ENCODE peak calls at places on chromosomes 7 and 10, in nine cellular contexts. R, N, T, W, S, Y, V, A and G are unnamed samples.

GRCh38 chr10:20877986-20878979 is 18.8 kb downstream of the NEBL start:
- DNase-seq in R (no peak), N (no peak), T (peak), W (no peak), S (no peak), Y (peak), V (no peak), A (no peak), G (no peak)

GRCh38 chr7:7498881-7499280 is 36.8 kb downstream of the COL28A1 start:
- DNase-seq in R (no peak), N (no peak), T (no peak), W (no peak), S (no peak), Y (no peak), V (no peak), A (no peak), G (no peak)

GRCh38 chr10:29681700-29682444 is 47.1 kb upstream of the SVIL start:
- DNase-seq in R (no peak), N (no peak), T (no peak), W (no peak), S (no peak), Y (no peak), V (no peak), A (no peak), G (no peak)

GRCh38 chr7:44149571-44150465 is 8.7 kb upstream of the MYL7 start:
- DNase-seq in R (no peak), N (no peak), T (no peak), W (no peak), S (no peak), Y (peak), V (peak), A (peak), G (no peak)

GRCh38 chr10:97463363-97464132 is 17.6 kb downstream of the ZDHHC16 start:
- DNase-seq in R (peak), N (peak), T (peak), W (peak), S (peak), Y (peak), V (no peak), A (no peak), G (peak)

GRCh38 chr7:74656421-74656910 is 1.1 kb upstream of the GTF2I start:
- DNase-seq in R (no peak), N (peak), T (peak), W (no peak), S (no peak), Y (peak), V (peak), A (peak), G (no peak)

GRCh38 chr10:31133628-31134302 is 102.1 kb upstream of the ZNF438 start:
- DNase-seq in R (peak), N (peak), T (peak), W (no peak), S (peak), Y (peak), V (peak), A (peak), G (peak)

GRCh38 chr7:155591055-155591750 is 44.8 kb upstream of the CNPY1 start:
- DNase-seq in R (no peak), N (no peak), T (no peak), W (no peak), S (no peak), Y (no peak), V (no peak), A (peak), G (no peak)